ENCODE peak calls at places on chromosomes 4 and X, in five cellular contexts. Y, R, W, I and P are unnamed samples.

GRCh38 chrX:155985208-155985607 is 12.3 kb upstream of the IL9R start:
- DNase-seq in Y (no peak), R (no peak), W (no peak), I (no peak), P (no peak)

GRCh38 chr4:87543835-87544461 is 14.8 kb upstream of the SPARCL1 start:
- DNase-seq in Y (no peak), R (no peak), W (no peak), I (no peak), P (peak)

GRCh38 chrX:110167952-110168451 is 149.9 kb downstream of the AMMECR1 start:
- DNase-seq in Y (peak), R (peak), W (no peak), I (no peak), P (no peak)

GRCh38 chr4:54657556-54658313 is at the start of gene KIT:
- DNase-seq in Y (no peak), R (peak), W (no peak), I (peak), P (peak)

GRCh38 chr4:176413171-176413570 is 93.4 kb downstream of the SPCS3 start:
- DNase-seq in Y (no peak), R (no peak), W (no peak), I (no peak), P (no peak)

GRCh38 chr4:84498203-84499026 is 677 bp downstream of the NKX6-1 start:
- DNase-seq in Y (no peak), R (no peak), W (no peak), I (no peak), P (peak)

GRCh38 chrX:80021611-80022010 is 7.1 kb downstream of the TBX22 start:
- DNase-seq in Y (no peak), R (no peak), W (no peak), I (no peak), P (no peak)

GRCh38 chrX:72121381-72121780 is 10.3 kb downstream of the RTL5 start:
- DNase-seq in Y (peak), R (peak), W (no peak), I (no peak), P (peak)

GRCh38 chr4:103011378-103012025 is 8.0 kb downstream of the SLC9B1 start:
- DNase-seq in Y (no peak), R (no peak), W (no peak), I (no peak), P (no peak)

GRCh38 chr4:78654809-78655208 is 103.2 kb downstream of the ANXA3 start:
- DNase-seq in Y (no peak), R (no peak), W (no peak), I (no peak), P (no peak)

GRCh38 chr4:6474053-6474568 is 1.7 kb upstream of the PPP2R2C start:
- DNase-seq in Y (no peak), R (no peak), W (no peak), I (no peak), P (no peak)

GRCh38 chrX:153768311-153769157 is 4.5 kb downstream of the PLXNB3 start:
- DNase-seq in Y (no peak), R (no peak), W (no peak), I (no peak), P (no peak)

GRCh38 chrX:51867626-51868025 is 25.8 kb upstream of the MAGED1 start:
- DNase-seq in Y (no peak), R (no peak), W (no peak), I (no peak), P (no peak)